ENCODE peak calls at places on chromosomes 13 and 19, in five cellular contexts. One of them, this sample, is unnamed. For H3K4me1, the result is how much of the 10 kb centered on the place peaks cover.

GRCh38 chr19:11814707-11815050 is 606 bp downstream of the ZNF440 start:
- DNase-seq in IMR-90: peak
- DNase-seq in neural progenitor cell: peak
- DNase-seq in fibroblast of lung: peak
- DNase-seq in OCI-LY7: no peak
- DNase-seq in this sample: peak

GRCh38 chr19:7004313-7004931 is 16.8 kb downstream of the MBD3L2B start:
- DNase-seq in IMR-90: peak
- DNase-seq in neural progenitor cell: peak
- DNase-seq in fibroblast of lung: peak
- DNase-seq in OCI-LY7: no peak
- DNase-seq in this sample: peak

GRCh38 chr13:98493035-98493401 is 83.9 kb downstream of the STK24 start:
- DNase-seq in IMR-90: no peak
- DNase-seq in fibroblast of lung: no peak
- DNase-seq in OCI-LY7: no peak
- DNase-seq in neural progenitor cell: no peak
- DNase-seq in this sample: no peak

GRCh38 chr13:112521073-112521685 is 66.8 kb downstream of the TUBGCP3 start:
- DNase-seq in neural progenitor cell: no peak
- DNase-seq in IMR-90: peak
- DNase-seq in fibroblast of lung: peak
- DNase-seq in OCI-LY7: no peak
- DNase-seq in this sample: no peak

GRCh38 chr13:46119883-46120614 is 15.2 kb upstream of the CPB2 start:
- DNase-seq in IMR-90: peak
- DNase-seq in neural progenitor cell: no peak
- DNase-seq in OCI-LY7: no peak
- DNase-seq in fibroblast of lung: peak
- DNase-seq in this sample: peak

GRCh38 chr19:8001995-8002849 is 3.2 kb downstream of the ELAVL1 start:
- DNase-seq in IMR-90: peak
- DNase-seq in fibroblast of lung: peak
- DNase-seq in neural progenitor cell: peak
- DNase-seq in OCI-LY7: peak
- DNase-seq in this sample: peak

GRCh38 chr13:110302986-110303385 is 4.0 kb downstream of the COL4A1 start:
- DNase-seq in IMR-90: no peak
- DNase-seq in OCI-LY7: no peak
- DNase-seq in neural progenitor cell: no peak
- DNase-seq in fibroblast of lung: no peak
- DNase-seq in this sample: no peak

GRCh38 chr13:101258071-101258470 is 158.2 kb downstream of the NALCN start:
- DNase-seq in fibroblast of lung: peak
- DNase-seq in OCI-LY7: no peak
- DNase-seq in neural progenitor cell: peak
- DNase-seq in IMR-90: peak
- DNase-seq in this sample: peak

GRCh38 chr13:110338441-110339101 is 31.5 kb downstream of the COL4A2 start:
- DNase-seq in OCI-LY7: no peak
- DNase-seq in neural progenitor cell: peak
- DNase-seq in fibroblast of lung: peak
- DNase-seq in IMR-90: peak
- DNase-seq in this sample: peak

GRCh38 chr19:29483641-29483920 is 42.2 kb upstream of the VSTM2B start:
- DNase-seq in neural progenitor cell: no peak
- DNase-seq in IMR-90: no peak
- DNase-seq in fibroblast of lung: no peak
- DNase-seq in OCI-LY7: no peak
- DNase-seq in this sample: no peak

GRCh38 chr19:46601318-46602224 is at the start of gene CALM3:
- DNase-seq in neural progenitor cell: peak
- DNase-seq in OCI-LY7: peak
- DNase-seq in fibroblast of lung: no peak
- DNase-seq in IMR-90: no peak
- DNase-seq in this sample: peak

GRCh38 chr13:94352057-94352456 is 127.4 kb downstream of the DCT start:
- DNase-seq in fibroblast of lung: peak
- DNase-seq in IMR-90: peak
- DNase-seq in neural progenitor cell: no peak
- DNase-seq in OCI-LY7: no peak
- DNase-seq in this sample: no peak

GRCh38 chr19:53394522-53394973 is 401 bp upstream of the ZNF765 start:
- DNase-seq in neural progenitor cell: peak
- DNase-seq in IMR-90: peak
- DNase-seq in fibroblast of lung: peak
- DNase-seq in OCI-LY7: no peak
- DNase-seq in this sample: no peak

GRCh38 chr19:16435238-16435911 is 36.4 kb downstream of the EPS15L1 start:
- DNase-seq in fibroblast of lung: peak
- DNase-seq in IMR-90: peak
- DNase-seq in neural progenitor cell: no peak
- DNase-seq in OCI-LY7: no peak
- DNase-seq in this sample: peak

GRCh38 chr19:16200776-16201391 is 3.2 kb downstream of the AP1M1 start:
- DNase-seq in fibroblast of lung: no peak
- DNase-seq in neural progenitor cell: no peak
- DNase-seq in OCI-LY7: no peak
- DNase-seq in IMR-90: no peak
- DNase-seq in this sample: no peak

GRCh38 chr19:4597975-4598671 is 38.6 kb upstream of the SEMA6B start:
- DNase-seq in neural progenitor cell: peak
- DNase-seq in fibroblast of lung: no peak
- DNase-seq in IMR-90: no peak
- DNase-seq in OCI-LY7: peak
- DNase-seq in this sample: no peak

GRCh38 chr19:38362076-38362945 is 12.1 kb upstream of the PSMD8 start:
- DNase-seq in fibroblast of lung: peak
- DNase-seq in OCI-LY7: peak
- DNase-seq in neural progenitor cell: peak
- DNase-seq in IMR-90: peak
- DNase-seq in this sample: peak

GRCh38 chr19:15297416-15298224 is 34.7 kb downstream of the BRD4 start:
- DNase-seq in IMR-90: peak
- DNase-seq in OCI-LY7: peak
- DNase-seq in fibroblast of lung: peak
- DNase-seq in neural progenitor cell: no peak
- DNase-seq in this sample: no peak

GRCh38 chr13:109481046-109481445 is 305.3 kb downstream of the IRS2 start:
- DNase-seq in neural progenitor cell: no peak
- DNase-seq in IMR-90: peak
- DNase-seq in OCI-LY7: no peak
- DNase-seq in fibroblast of lung: peak
- DNase-seq in this sample: no peak

GRCh38 chr19:33805840-33806433 is 9.3 kb downstream of the KCTD15 start:
- DNase-seq in OCI-LY7: no peak
- DNase-seq in neural progenitor cell: no peak
- DNase-seq in fibroblast of lung: no peak
- DNase-seq in IMR-90: no peak
- DNase-seq in this sample: no peak

GRCh38 chr13:98207411-98207810 is 30.3 kb upstream of the RNF113B start:
- DNase-seq in IMR-90: peak
- DNase-seq in fibroblast of lung: peak
- DNase-seq in neural progenitor cell: no peak
- DNase-seq in OCI-LY7: no peak
- DNase-seq in this sample: no peak

GRCh38 chr13:53151692-53152421 is 123.2 kb downstream of the OLFM4 start:
- DNase-seq in IMR-90: peak
- DNase-seq in neural progenitor cell: peak
- DNase-seq in fibroblast of lung: peak
- DNase-seq in OCI-LY7: peak
- DNase-seq in this sample: peak

GRCh38 chr19:44757057-44757734 is 8.7 kb downstream of the BCL3 start:
- DNase-seq in IMR-90: peak
- DNase-seq in fibroblast of lung: peak
- DNase-seq in OCI-LY7: no peak
- DNase-seq in neural progenitor cell: peak
- DNase-seq in this sample: no peak

GRCh38 chr19:9586764-9587163 is 2.5 kb upstream of the ZNF121 start:
- DNase-seq in fibroblast of lung: peak
- DNase-seq in OCI-LY7: peak
- DNase-seq in neural progenitor cell: peak
- DNase-seq in IMR-90: peak
- DNase-seq in this sample: peak

GRCh38 chr13:98026457-98026857 is 73.0 kb downstream of the IPO5 start:
- DNase-seq in fibroblast of lung: peak
- DNase-seq in OCI-LY7: no peak
- DNase-seq in neural progenitor cell: no peak
- DNase-seq in IMR-90: peak
- DNase-seq in this sample: peak

GRCh38 chr13:47397739-47398138 is 500.9 kb upstream of the HTR2A start:
- DNase-seq in IMR-90: peak
- DNase-seq in OCI-LY7: no peak
- DNase-seq in neural progenitor cell: no peak
- DNase-seq in fibroblast of lung: peak
- DNase-seq in this sample: no peak
- H3K4me3 ChIP-seq in IMR-90: no peak
- H3K4me3 ChIP-seq in OCI-LY7: no peak
- H3K4me3 ChIP-seq in neural progenitor cell: no peak
- H3K4me3 ChIP-seq in fibroblast of lung: no peak
- H3K4me3 ChIP-seq in this sample: no peak

GRCh38 chr13:42279986-42280385 is 8.0 kb downstream of the AKAP11 start:
- DNase-seq in IMR-90: no peak
- DNase-seq in neural progenitor cell: no peak
- DNase-seq in OCI-LY7: no peak
- DNase-seq in fibroblast of lung: no peak
- DNase-seq in this sample: peak

GRCh38 chr13:42276683-42277082 is 4.7 kb downstream of the AKAP11 start:
- DNase-seq in IMR-90: no peak
- DNase-seq in neural progenitor cell: no peak
- DNase-seq in fibroblast of lung: no peak
- DNase-seq in OCI-LY7: peak
- DNase-seq in this sample: no peak

GRCh38 chr13:42275506-42275905 is 3.6 kb downstream of the AKAP11 start:
- DNase-seq in OCI-LY7: peak
- DNase-seq in fibroblast of lung: no peak
- DNase-seq in IMR-90: no peak
- DNase-seq in neural progenitor cell: no peak
- DNase-seq in this sample: no peak

GRCh38 chr13:42279080-42279479 is 7.1 kb downstream of the AKAP11 start:
- DNase-seq in neural progenitor cell: no peak
- DNase-seq in fibroblast of lung: peak
- DNase-seq in OCI-LY7: peak
- DNase-seq in IMR-90: no peak
- DNase-seq in this sample: no peak

DNA sequence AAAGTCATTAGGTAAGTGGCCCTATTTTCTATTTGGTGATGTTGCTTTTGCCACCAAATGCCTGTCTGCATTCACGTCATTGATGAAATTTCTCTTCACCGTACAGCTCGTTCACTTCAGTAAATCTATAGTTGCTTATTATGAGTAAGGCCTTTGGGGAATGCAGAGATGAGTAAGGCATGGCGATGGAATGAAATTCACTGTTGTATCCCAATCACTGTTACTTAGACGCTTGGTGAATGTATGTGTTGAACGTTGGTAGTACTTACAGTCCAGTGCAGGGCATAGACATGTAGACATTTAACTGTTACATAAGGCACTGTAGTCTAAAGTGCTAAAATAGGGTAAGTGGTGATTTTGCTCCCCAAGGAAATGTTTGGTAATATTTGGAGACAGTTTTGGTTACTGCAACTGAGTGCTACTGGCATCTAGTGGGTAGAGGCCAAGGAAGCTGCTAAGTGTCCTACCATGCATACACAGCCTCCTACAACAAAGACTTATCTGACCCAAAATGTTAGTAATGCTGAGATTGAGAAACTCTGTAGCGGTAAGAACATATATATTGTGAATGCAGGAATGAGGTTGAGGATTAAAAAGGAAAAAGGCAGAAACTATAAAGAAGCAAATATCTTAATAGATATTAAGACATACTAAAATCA is 5.8 kb downstream of the AKAP11 start:
- DNase-seq in OCI-LY7: no peak
- DNase-seq in IMR-90: peak
- DNase-seq in fibroblast of lung: peak
- DNase-seq in neural progenitor cell: no peak
- DNase-seq in this sample: no peak
- H3K4me1 ChIP-seq in OCI-LY7: half or more
- H3K4me1 ChIP-seq in IMR-90: under half
- H3K4me1 ChIP-seq in fibroblast of lung: under half
- H3K4me1 ChIP-seq in neural progenitor cell: under half
- H3K4me1 ChIP-seq in this sample: under half

GRCh38 chr19:49946415-49946814 is 14.6 kb downstream of the SIGLEC11 start:
- DNase-seq in IMR-90: no peak
- DNase-seq in fibroblast of lung: no peak
- DNase-seq in OCI-LY7: no peak
- DNase-seq in neural progenitor cell: no peak
- DNase-seq in this sample: no peak

GRCh38 chr19:49939721-49940481 is 10.6 kb upstream of the NUP62 start:
- DNase-seq in neural progenitor cell: no peak
- DNase-seq in IMR-90: no peak
- DNase-seq in OCI-LY7: no peak
- DNase-seq in fibroblast of lung: no peak
- DNase-seq in this sample: no peak

GRCh38 chr19:49938662-49939061 is 9.4 kb upstream of the NUP62 start:
- DNase-seq in IMR-90: no peak
- DNase-seq in neural progenitor cell: no peak
- DNase-seq in OCI-LY7: no peak
- DNase-seq in fibroblast of lung: no peak
- DNase-seq in this sample: no peak

GRCh38 chr19:49936549-49936948 is 7.2 kb upstream of the NUP62 start:
- DNase-seq in OCI-LY7: no peak
- DNase-seq in IMR-90: no peak
- DNase-seq in fibroblast of lung: no peak
- DNase-seq in neural progenitor cell: no peak
- DNase-seq in this sample: no peak

GRCh38 chr19:49940482-49940791 is 11.1 kb upstream of the NUP62 start:
- DNase-seq in IMR-90: no peak
- DNase-seq in OCI-LY7: no peak
- DNase-seq in fibroblast of lung: no peak
- DNase-seq in neural progenitor cell: no peak
- DNase-seq in this sample: no peak
- H2AFZ ChIP-seq in IMR-90: no peak
- H2AFZ ChIP-seq in OCI-LY7: no peak
- H2AFZ ChIP-seq in fibroblast of lung: no peak
- H2AFZ ChIP-seq in neural progenitor cell: no peak
- H2AFZ ChIP-seq in this sample: no peak

GRCh38 chr13:51644649-51645048 is 60.4 kb downstream of the WDFY2 start:
- DNase-seq in IMR-90: peak
- DNase-seq in OCI-LY7: peak
- DNase-seq in neural progenitor cell: no peak
- DNase-seq in fibroblast of lung: peak
- DNase-seq in this sample: peak
- H3K4me3 ChIP-seq in IMR-90: no peak
- H3K4me3 ChIP-seq in OCI-LY7: peak
- H3K4me3 ChIP-seq in neural progenitor cell: no peak
- H3K4me3 ChIP-seq in fibroblast of lung: no peak
- H3K4me3 ChIP-seq in this sample: no peak

GRCh38 chr19:2656533-2656932 is 46.0 kb downstream of the GNG7 start:
- DNase-seq in IMR-90: no peak
- DNase-seq in OCI-LY7: no peak
- DNase-seq in neural progenitor cell: no peak
- DNase-seq in fibroblast of lung: no peak
- DNase-seq in this sample: no peak
- H3K4me1 ChIP-seq in IMR-90: under half
- H3K4me1 ChIP-seq in OCI-LY7: under half
- H3K4me1 ChIP-seq in neural progenitor cell: under half
- H3K4me1 ChIP-seq in fibroblast of lung: under half
- H3K4me1 ChIP-seq in this sample: under half

This sample was measured in endothelial cell of umbilical vein.